ENCODE peak calls at places on chromosomes 11 and 22, in four cellular contexts. One of them, this sample, is unnamed.

GRCh38 chr11:130945945-130946344 is 29.7 kb upstream of the SNX19 start:
- DNase-seq in suprapubic skin: no peak
- DNase-seq in HepG2: no peak
- DNase-seq in IMR-90: peak
- DNase-seq in this sample: no peak

GRCh38 chr11:87719311-87720073 is 455.8 kb downstream of the RAB38 start:
- DNase-seq in suprapubic skin: no peak
- DNase-seq in HepG2: no peak
- DNase-seq in IMR-90: no peak
- DNase-seq in this sample: no peak

GRCh38 chr11:72353861-72354260 is 80.5 kb downstream of the CLPB start:
- DNase-seq in suprapubic skin: no peak
- DNase-seq in HepG2: peak
- DNase-seq in IMR-90: peak
- DNase-seq in this sample: no peak

GRCh38 chr11:119322921-119323531 is 6.1 kb upstream of the MCAM start:
- DNase-seq in suprapubic skin: peak
- DNase-seq in HepG2: no peak
- DNase-seq in IMR-90: no peak
- DNase-seq in this sample: no peak

GRCh38 chr11:86629070-86629706 is 43.2 kb downstream of the ME3 start:
- DNase-seq in suprapubic skin: no peak
- DNase-seq in HepG2: no peak
- DNase-seq in IMR-90: peak
- DNase-seq in this sample: no peak

GRCh38 chr11:77428598-77428997 is 45.3 kb downstream of the PAK1 start:
- DNase-seq in suprapubic skin: no peak
- DNase-seq in HepG2: no peak
- DNase-seq in IMR-90: no peak
- DNase-seq in this sample: no peak

GRCh38 chr22:17303840-17304779 is 65.2 kb upstream of the CECR2 start:
- DNase-seq in suprapubic skin: no peak
- DNase-seq in HepG2: no peak
- DNase-seq in IMR-90: no peak
- DNase-seq in this sample: peak

GRCh38 chr11:2481253-2481652 is 36.4 kb downstream of the KCNQ1 start:
- DNase-seq in suprapubic skin: no peak
- DNase-seq in HepG2: no peak
- DNase-seq in IMR-90: no peak
- DNase-seq in this sample: no peak

GRCh38 chr22:48415535-48415934 is 1412.1 kb downstream of the BRD1 start:
- DNase-seq in suprapubic skin: peak
- DNase-seq in HepG2: no peak
- DNase-seq in IMR-90: no peak
- DNase-seq in this sample: no peak

GRCh38 chr22:20258584-20259335 is 9.4 kb downstream of the RTN4R start:
- DNase-seq in suprapubic skin: no peak
- DNase-seq in HepG2: no peak
- DNase-seq in IMR-90: no peak
- DNase-seq in this sample: no peak
- TF ChIP-seq CTCF in suprapubic skin: no peak
- TF ChIP-seq CTCF in HepG2: peak
- TF ChIP-seq CTCF in IMR-90: peak
- TF ChIP-seq CTCF in this sample: no peak

GRCh38 chr11:8234425-8234821 is 29.3 kb downstream of the LMO1 start:
- DNase-seq in suprapubic skin: no peak
- DNase-seq in HepG2: no peak
- DNase-seq in IMR-90: no peak
- DNase-seq in this sample: no peak
- TF ChIP-seq POLR2A in suprapubic skin: no peak
- TF ChIP-seq POLR2A in HepG2: no peak
- TF ChIP-seq POLR2A in IMR-90: no peak
- TF ChIP-seq POLR2A in this sample: no peak

GRCh38 chr11:111836766-111837165 is 34.6 kb downstream of the ALG9 start:
- DNase-seq in suprapubic skin: no peak
- DNase-seq in HepG2: no peak
- DNase-seq in IMR-90: peak
- DNase-seq in this sample: no peak
- TF ChIP-seq CTCF in suprapubic skin: no peak
- TF ChIP-seq CTCF in HepG2: no peak
- TF ChIP-seq CTCF in IMR-90: no peak
- TF ChIP-seq CTCF in this sample: no peak

DNA sequence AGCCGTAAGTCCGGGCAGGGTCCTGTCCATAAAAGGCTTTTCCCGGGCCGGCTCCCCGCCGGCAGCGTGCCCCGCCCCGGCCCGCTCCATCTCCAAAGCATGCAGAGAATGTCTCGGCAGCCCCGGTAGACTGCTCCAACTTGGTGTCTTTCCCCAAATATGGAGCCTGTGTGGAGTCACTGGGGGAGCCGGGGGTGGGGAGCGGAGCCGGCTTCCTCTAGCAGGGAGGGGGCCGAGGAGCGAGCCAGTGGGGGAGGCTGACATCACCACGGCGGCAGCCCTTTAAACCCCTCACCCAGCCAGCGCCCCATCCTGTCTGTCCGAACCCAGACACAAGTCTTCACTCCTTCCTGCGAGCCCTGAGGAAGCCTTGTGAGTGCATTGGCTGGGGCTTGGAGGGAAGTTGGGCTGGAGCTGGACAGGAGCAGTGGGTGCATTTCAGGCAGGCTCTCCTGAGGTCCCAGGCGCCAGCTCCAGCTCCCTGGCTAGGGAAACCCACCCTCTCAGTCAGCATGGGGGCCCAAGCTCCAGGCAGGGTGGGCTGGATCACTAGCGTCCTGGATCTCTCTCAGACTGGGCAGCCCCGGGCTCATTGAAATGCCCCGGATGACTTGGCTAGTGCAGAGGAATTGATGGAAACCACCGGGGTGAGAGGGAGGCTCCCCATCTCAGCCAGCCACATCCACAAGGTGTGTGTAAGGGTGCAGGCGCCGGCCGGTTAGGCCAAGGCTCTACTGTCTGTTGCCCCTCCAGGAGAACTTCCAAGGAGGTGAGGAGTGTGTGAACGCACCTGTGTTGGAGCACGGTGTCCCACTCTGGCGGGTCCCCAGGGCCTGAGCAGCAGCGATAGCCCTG is at the start of gene TAGLN:
- DNase-seq in suprapubic skin: no peak
- DNase-seq in HepG2: peak
- DNase-seq in IMR-90: peak
- DNase-seq in this sample: peak
- TF ChIP-seq POLR2A in suprapubic skin: no peak
- TF ChIP-seq POLR2A in HepG2: no peak
- TF ChIP-seq POLR2A in IMR-90: peak
- TF ChIP-seq POLR2A in this sample: no peak

GRCh38 chr22:24083361-24083760 is 72.3 kb downstream of the CABIN1 start:
- DNase-seq in suprapubic skin: no peak
- DNase-seq in HepG2: no peak
- DNase-seq in IMR-90: no peak
- DNase-seq in this sample: no peak
- TF ChIP-seq CTCF in suprapubic skin: no peak
- TF ChIP-seq CTCF in HepG2: no peak
- TF ChIP-seq CTCF in IMR-90: no peak
- TF ChIP-seq CTCF in this sample: no peak

DNA sequence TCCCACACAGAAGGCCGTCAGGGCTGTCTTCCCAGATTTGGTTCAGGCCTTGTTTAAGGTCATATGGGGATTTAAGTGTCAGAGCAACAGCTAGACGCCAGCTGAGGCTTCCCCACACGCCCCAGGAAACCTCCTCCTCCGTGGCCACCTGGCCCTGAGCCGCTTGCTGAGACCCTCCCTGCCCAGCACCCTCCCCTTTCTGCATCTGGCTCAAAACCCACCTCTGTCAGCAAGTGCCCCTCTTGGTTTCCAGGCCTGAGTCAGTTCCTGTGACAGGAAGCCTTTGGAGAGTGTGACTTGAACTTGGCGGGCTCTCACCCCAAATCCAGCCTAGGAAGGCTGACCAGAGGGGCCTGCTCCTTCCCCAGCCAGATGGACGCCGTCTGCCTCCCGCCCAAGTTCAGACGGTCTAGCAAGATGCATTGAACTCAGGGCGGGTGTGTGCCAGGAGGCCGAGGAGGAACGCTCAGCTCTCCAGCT is 563 bp downstream of the FXYD2 start:
- DNase-seq in suprapubic skin: peak
- DNase-seq in HepG2: no peak
- DNase-seq in IMR-90: no peak
- DNase-seq in this sample: no peak
- TF ChIP-seq POLR2A in suprapubic skin: no peak
- TF ChIP-seq POLR2A in HepG2: no peak
- TF ChIP-seq POLR2A in IMR-90: no peak
- TF ChIP-seq POLR2A in this sample: no peak

GRCh38 chr11:7512525-7513209 is 1.1 kb upstream of the PPFIBP2 start:
- DNase-seq in suprapubic skin: peak
- DNase-seq in HepG2: peak
- DNase-seq in IMR-90: no peak
- DNase-seq in this sample: peak
- TF ChIP-seq CTCF in suprapubic skin: no peak
- TF ChIP-seq CTCF in HepG2: no peak
- TF ChIP-seq CTCF in IMR-90: no peak
- TF ChIP-seq CTCF in this sample: no peak

GRCh38 chr11:121722431-121723256 is 269.9 kb upstream of the SORL1-AS1 start:
- DNase-seq in suprapubic skin: peak
- DNase-seq in HepG2: peak
- DNase-seq in IMR-90: peak
- DNase-seq in this sample: peak
- TF ChIP-seq POLR2A in suprapubic skin: no peak
- TF ChIP-seq POLR2A in HepG2: no peak
- TF ChIP-seq POLR2A in IMR-90: no peak
- TF ChIP-seq POLR2A in this sample: no peak

This sample was measured in lower leg skin.